ENCODE peak calls at places on chromosomes 2 and 18, in four cellular contexts. One of them, this sample, is unnamed.

GRCh38 chr2:240129731-240130392 is 6.2 kb downstream of the COPS9 start:
- DNase-seq in GM12891: no peak
- DNase-seq in GM12878: no peak
- DNase-seq in K562: no peak
- DNase-seq in this sample: no peak

GRCh38 chr2:233061007-233061590 is 957 bp downstream of the INPP5D start:
- DNase-seq in GM12891: no peak
- DNase-seq in GM12878: no peak
- DNase-seq in K562: no peak
- DNase-seq in this sample: no peak

GRCh38 chr18:75073654-75074053 is 135.3 kb downstream of the PTGR3 start:
- DNase-seq in GM12891: no peak
- DNase-seq in GM12878: no peak
- DNase-seq in K562: no peak
- DNase-seq in this sample: no peak

GRCh38 chr2:167508709-167509108 is 620.4 kb downstream of the XIRP2 start:
- DNase-seq in GM12891: no peak
- DNase-seq in GM12878: no peak
- DNase-seq in K562: no peak
- DNase-seq in this sample: no peak

GRCh38 chr2:96869281-96869823 is 528 bp downstream of the SEMA4C start:
- DNase-seq in GM12891: no peak
- DNase-seq in GM12878: no peak
- DNase-seq in K562: peak
- DNase-seq in this sample: no peak

GRCh38 chr2:204669386-204669785 is 124.1 kb downstream of the PARD3B start:
- DNase-seq in GM12891: no peak
- DNase-seq in GM12878: no peak
- DNase-seq in K562: no peak
- DNase-seq in this sample: no peak

GRCh38 chr2:64133828-64134227 is 10.4 kb downstream of the PELI1 start:
- DNase-seq in GM12891: no peak
- DNase-seq in GM12878: no peak
- DNase-seq in K562: peak
- DNase-seq in this sample: no peak

GRCh38 chr2:113962692-113963480 is 73.0 kb downstream of the ACTR3 start:
- DNase-seq in GM12891: no peak
- DNase-seq in GM12878: no peak
- DNase-seq in K562: no peak
- DNase-seq in this sample: no peak

GRCh38 chr2:48483506-48483905 is 46.4 kb upstream of the STON1 start:
- DNase-seq in GM12891: no peak
- DNase-seq in GM12878: no peak
- DNase-seq in K562: no peak
- DNase-seq in this sample: no peak

GRCh38 chr2:224103603-224104002 is 64.5 kb upstream of the SERPINE2 start:
- DNase-seq in GM12891: no peak
- DNase-seq in GM12878: no peak
- DNase-seq in K562: no peak
- DNase-seq in this sample: no peak

GRCh38 chr2:198322275-198322674 is 517.9 kb downstream of the PLCL1 start:
- DNase-seq in GM12891: no peak
- DNase-seq in GM12878: no peak
- DNase-seq in K562: peak
- DNase-seq in this sample: peak

GRCh38 chr2:55926246-55926645 is 2.7 kb upstream of the EFEMP1 start:
- DNase-seq in GM12891: no peak
- DNase-seq in GM12878: no peak
- DNase-seq in K562: no peak
- DNase-seq in this sample: no peak

GRCh38 chr2:215528555-215528954 is 92.7 kb upstream of the FN1 start:
- DNase-seq in GM12891: no peak
- DNase-seq in GM12878: no peak
- DNase-seq in K562: no peak
- DNase-seq in this sample: no peak

GRCh38 chr2:169479257-169480078 is at the start of gene BBS5:
- DNase-seq in GM12891: peak
- DNase-seq in GM12878: peak
- DNase-seq in K562: peak
- DNase-seq in this sample: peak

GRCh38 chr2:36780231-36780808 is 83.8 kb downstream of the VIT start:
- DNase-seq in GM12891: peak
- DNase-seq in GM12878: peak
- DNase-seq in K562: peak
- DNase-seq in this sample: peak

GRCh38 chr2:191927991-191928390 is 81.1 kb upstream of the CAVIN2 start:
- DNase-seq in GM12891: no peak
- DNase-seq in GM12878: no peak
- DNase-seq in K562: no peak
- DNase-seq in this sample: no peak

GRCh38 chr2:147711031-147711430 is 133.8 kb upstream of the ACVR2A start:
- DNase-seq in GM12891: no peak
- DNase-seq in GM12878: no peak
- DNase-seq in K562: no peak
- DNase-seq in this sample: no peak

GRCh38 chr2:7530001-7530400 is 612.8 kb downstream of the RNF144A start:
- DNase-seq in GM12891: no peak
- DNase-seq in GM12878: no peak
- DNase-seq in K562: no peak
- DNase-seq in this sample: no peak

GRCh38 chr2:121075641-121076500 is 209.1 kb downstream of the TFCP2L1 start:
- DNase-seq in GM12891: no peak
- DNase-seq in GM12878: no peak
- DNase-seq in K562: no peak
- DNase-seq in this sample: no peak

GRCh38 chr2:182302174-182302573 is 124.7 kb downstream of the PDE1A start:
- DNase-seq in GM12891: no peak
- DNase-seq in GM12878: no peak
- DNase-seq in K562: no peak
- DNase-seq in this sample: no peak

GRCh38 chr2:132489150-132489549 is 72.5 kb downstream of the GPR39 start:
- DNase-seq in GM12891: no peak
- DNase-seq in GM12878: no peak
- DNase-seq in K562: peak
- DNase-seq in this sample: no peak

DNA sequence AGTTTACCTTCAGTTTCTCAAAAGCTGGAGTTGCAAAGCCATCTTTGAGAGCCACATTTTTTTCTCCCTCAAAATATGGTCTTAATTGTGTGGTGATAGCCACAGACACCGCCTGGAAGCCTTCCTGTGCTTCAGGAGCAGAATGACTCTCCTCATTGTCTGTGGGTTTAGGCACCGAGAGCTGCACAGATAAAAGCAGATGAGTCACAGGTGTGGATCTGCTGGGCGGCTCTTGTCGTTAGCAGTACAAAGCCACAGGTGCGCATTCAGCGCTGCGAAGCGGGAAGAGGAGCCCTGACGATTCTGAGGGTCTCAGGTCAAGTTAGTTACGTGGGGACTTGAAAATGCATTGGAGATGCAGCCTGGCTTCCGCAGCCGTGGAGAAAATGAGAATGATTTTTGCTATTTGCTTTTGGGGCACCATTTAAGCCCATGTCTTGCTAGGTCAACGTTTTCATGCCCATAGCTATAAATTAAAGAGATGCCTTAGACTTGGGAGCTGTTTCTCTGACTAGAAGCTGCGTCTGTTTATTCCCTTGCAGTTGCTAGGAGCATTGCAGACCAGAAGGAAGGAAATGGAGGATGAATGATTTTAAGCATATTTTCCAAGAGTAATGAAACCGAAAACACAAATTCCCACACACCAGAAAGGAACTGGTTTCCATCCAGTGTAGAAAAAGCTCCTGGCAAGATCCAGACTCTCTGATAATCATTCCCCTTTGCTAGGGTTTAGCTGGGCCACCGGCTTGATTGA is 51.5 kb downstream of the KLHL29 start:
- DNase-seq in GM12891: no peak
- DNase-seq in GM12878: no peak
- DNase-seq in K562: no peak
- DNase-seq in this sample: no peak
- TF ChIP-seq POLR2AphosphoS5 in GM12891: no peak
- TF ChIP-seq POLR2AphosphoS5 in GM12878: no peak
- TF ChIP-seq POLR2AphosphoS5 in K562: no peak
- TF ChIP-seq POLR2AphosphoS5 in this sample: no peak

DNA sequence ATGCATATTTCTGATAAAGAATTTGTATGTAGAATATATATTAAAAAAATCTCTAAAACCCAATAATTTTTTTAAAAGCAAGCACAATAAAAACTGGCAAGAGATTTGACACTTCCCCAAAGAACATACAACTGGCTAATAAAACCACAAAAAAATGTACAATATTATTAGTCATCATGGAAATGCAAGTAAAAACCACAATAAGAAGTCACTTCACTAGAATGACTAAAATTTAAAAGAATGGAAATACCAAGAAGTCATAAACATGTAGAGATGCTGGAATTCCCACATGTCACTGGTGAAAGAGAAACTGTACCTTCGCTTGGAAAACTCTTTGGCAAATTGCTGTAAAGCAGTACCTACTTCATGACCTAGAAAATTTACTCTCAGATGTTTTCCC is 43.5 kb upstream of the KYNU start:
- DNase-seq in GM12891: no peak
- DNase-seq in GM12878: no peak
- DNase-seq in K562: no peak
- DNase-seq in this sample: no peak
- TF ChIP-seq SPI1 in GM12891: no peak
- TF ChIP-seq SPI1 in GM12878: no peak
- TF ChIP-seq SPI1 in K562: no peak
- TF ChIP-seq SPI1 in this sample: no peak

DNA sequence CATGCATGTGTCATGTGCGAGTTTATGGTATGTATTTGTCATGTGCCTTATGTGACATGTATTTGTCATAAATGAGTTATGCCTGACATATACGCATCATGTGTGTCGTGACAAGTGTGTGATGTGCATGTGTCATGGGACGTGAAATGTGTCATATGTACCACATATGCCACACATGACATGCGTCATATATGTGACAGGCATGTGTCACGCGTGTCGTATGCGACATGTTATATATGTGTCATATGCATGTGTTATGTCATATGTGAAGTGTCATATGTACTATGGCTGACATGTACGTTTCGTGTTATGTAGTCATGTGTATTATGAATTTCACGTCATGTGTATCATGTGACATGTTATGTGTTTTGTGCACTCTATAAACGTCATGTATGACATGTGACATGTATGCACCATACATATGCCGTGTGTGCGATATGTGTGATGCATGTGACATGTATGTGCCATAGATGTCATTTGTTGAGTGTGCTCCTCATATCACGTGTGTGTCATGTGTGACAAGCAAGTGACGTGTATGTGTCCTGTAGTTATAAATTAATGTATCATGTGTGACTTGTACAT is 2152.3 kb upstream of the PIK3C3 start:
- DNase-seq in GM12891: no peak
- DNase-seq in GM12878: no peak
- DNase-seq in K562: no peak
- DNase-seq in this sample: no peak
- TF ChIP-seq POLR2AphosphoS5 in GM12891: no peak
- TF ChIP-seq POLR2AphosphoS5 in GM12878: no peak
- TF ChIP-seq POLR2AphosphoS5 in K562: no peak
- TF ChIP-seq POLR2AphosphoS5 in this sample: no peak

GRCh38 chr18:48837676-48838075 is 113.1 kb downstream of the SMAD7 start:
- DNase-seq in GM12891: no peak
- DNase-seq in GM12878: no peak
- DNase-seq in K562: no peak
- DNase-seq in this sample: no peak
- TF ChIP-seq SPI1 in GM12891: no peak
- TF ChIP-seq SPI1 in GM12878: no peak
- TF ChIP-seq SPI1 in K562: no peak
- TF ChIP-seq SPI1 in this sample: no peak

GRCh38 chr2:238441262-238442114 is 14.8 kb downstream of the ASB1 start:
- DNase-seq in GM12891: no peak
- DNase-seq in GM12878: no peak
- DNase-seq in K562: no peak
- DNase-seq in this sample: no peak
- TF ChIP-seq POLR2AphosphoS5 in GM12891: no peak
- TF ChIP-seq POLR2AphosphoS5 in GM12878: no peak
- TF ChIP-seq POLR2AphosphoS5 in K562: no peak
- TF ChIP-seq POLR2AphosphoS5 in this sample: no peak

DNA sequence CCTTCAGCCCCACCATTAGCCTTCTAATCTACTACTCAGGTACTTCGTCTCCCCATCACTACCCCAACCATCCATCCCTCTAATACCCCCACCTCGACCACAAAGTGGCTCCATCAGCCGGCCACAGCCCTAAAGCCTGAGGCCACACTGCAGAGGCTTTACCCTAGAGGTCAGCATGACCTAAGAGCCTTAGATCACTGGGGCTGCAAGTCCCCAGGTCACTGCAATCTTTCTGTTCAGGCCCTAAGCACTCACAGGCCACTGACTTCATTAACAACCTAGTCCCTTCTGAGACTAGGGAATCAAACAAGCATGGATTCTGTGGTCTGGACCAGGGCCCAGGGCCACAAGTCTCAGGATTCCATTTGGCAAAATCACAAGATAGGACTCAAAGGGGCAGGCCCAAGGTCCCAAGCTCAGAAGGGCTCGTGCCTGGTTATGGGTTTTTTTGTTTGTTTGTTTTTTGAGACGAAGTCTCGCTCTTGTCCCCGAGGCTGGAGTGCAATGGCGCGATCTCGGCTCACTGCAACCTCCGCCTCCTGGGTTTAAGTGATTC is 37.0 kb upstream of the PKDCC start:
- DNase-seq in GM12891: no peak
- DNase-seq in GM12878: no peak
- DNase-seq in K562: no peak
- DNase-seq in this sample: no peak
- TF ChIP-seq SPI1 in GM12891: no peak
- TF ChIP-seq SPI1 in GM12878: no peak
- TF ChIP-seq SPI1 in K562: no peak
- TF ChIP-seq SPI1 in this sample: no peak

GRCh38 chr2:151828143-151828889 is at the start of gene ARL5A:
- DNase-seq in GM12891: peak
- DNase-seq in GM12878: peak
- DNase-seq in K562: peak
- DNase-seq in this sample: peak
- TF ChIP-seq POLR2AphosphoS5 in GM12891: peak
- TF ChIP-seq POLR2AphosphoS5 in GM12878: peak
- TF ChIP-seq POLR2AphosphoS5 in K562: peak
- TF ChIP-seq POLR2AphosphoS5 in this sample: peak

DNA sequence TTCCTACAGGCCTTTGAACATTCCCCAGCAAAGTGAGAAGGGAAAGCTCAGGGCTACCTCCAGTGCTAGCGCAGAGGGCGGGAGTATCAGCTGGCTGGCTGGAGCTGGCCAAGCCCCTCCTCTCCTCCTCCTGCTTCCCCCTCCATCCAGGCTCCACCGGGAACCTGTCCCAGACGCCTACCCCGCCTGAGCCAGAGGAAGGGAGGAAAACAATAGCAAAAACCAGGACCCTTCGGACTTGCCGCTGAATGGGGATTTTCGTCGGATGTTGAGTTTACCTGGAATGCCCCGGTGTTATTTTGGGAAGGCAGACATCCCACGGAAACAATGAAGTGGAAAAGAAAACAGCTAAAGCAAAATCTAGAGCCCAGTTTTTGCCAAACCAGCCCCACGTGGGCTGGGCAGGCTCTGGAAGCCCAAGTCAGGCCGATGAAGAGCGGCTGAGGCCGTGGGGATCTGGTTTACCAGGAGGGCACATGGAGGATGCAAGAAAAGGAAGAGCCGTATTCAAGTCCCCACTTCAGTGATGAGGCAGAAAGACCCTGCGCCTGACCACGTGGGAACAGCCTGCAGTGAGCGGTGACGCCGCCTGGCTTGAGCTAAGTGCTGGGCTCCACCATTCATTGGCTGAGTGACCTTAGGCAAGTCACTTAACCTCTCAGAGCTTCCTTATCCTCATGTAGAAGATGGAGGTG is 100.4 kb upstream of the LCLAT1 start:
- DNase-seq in GM12891: no peak
- DNase-seq in GM12878: no peak
- DNase-seq in K562: no peak
- DNase-seq in this sample: no peak
- TF ChIP-seq SPI1 in GM12891: no peak
- TF ChIP-seq SPI1 in GM12878: no peak
- TF ChIP-seq SPI1 in K562: no peak
- TF ChIP-seq SPI1 in this sample: no peak

This sample was measured in HL-60.